ENCODE peak calls at places on chromosomes 12 and 14, in eight cellular contexts. V, P, C, K, W, J, R and E are unnamed samples.

GRCh38 chr12:123601602-123602489 is at the start of gene DDX55:
- DNase-seq in P (peak), W (peak), J (peak), R (peak), C (no peak), K (peak), V (peak), E (no peak)

GRCh38 chr14:32727827-32728226 is 210.9 kb upstream of the NPAS3 start:
- DNase-seq in R (no peak), W (no peak), P (no peak), C (no peak), J (no peak), V (no peak), K (no peak), E (no peak)

GRCh38 chr12:28023156-28023887 is 50.8 kb upstream of the PTHLH start:
- DNase-seq in W (peak), V (no peak), P (no peak), K (peak), R (peak), J (no peak), C (no peak), E (no peak)

GRCh38 chr12:88223519-88223918 is 81.4 kb downstream of the TMTC3 start:
- DNase-seq in W (no peak), K (no peak), V (no peak), P (no peak), R (no peak), C (no peak), J (no peak), E (no peak)

GRCh38 chr12:13100610-13100881 is 2.9 kb downstream of the GSG1 start:
- DNase-seq in K (no peak), R (no peak), P (no peak), V (no peak), C (no peak), J (no peak), W (no peak), E (no peak)

GRCh38 chr14:39050389-39050788 is 52.6 kb downstream of the SEC23A start:
- DNase-seq in K (no peak), C (no peak), J (no peak), R (peak), P (no peak), V (no peak), W (peak), E (no peak)

GRCh38 chr12:14769462-14769836 is 33.8 kb downstream of the WBP11 start:
- DNase-seq in R (no peak), V (no peak), W (no peak), J (no peak), P (peak), K (no peak), C (no peak), E (no peak)

GRCh38 chr12:107503851-107504502 is 181.6 kb upstream of the PWP1 start:
- DNase-seq in C (no peak), P (no peak), R (no peak), V (no peak), W (no peak), J (no peak), K (no peak), E (no peak)

GRCh38 chr12:132105467-132105866 is 38.7 kb downstream of the DDX51 start:
- DNase-seq in K (no peak), V (no peak), C (no peak), R (no peak), J (no peak), W (no peak), P (no peak), E (no peak)

GRCh38 chr12:27119797-27120196 is 37.4 kb upstream of the C12orf71 start:
- DNase-seq in W (no peak), P (no peak), V (no peak), J (no peak), R (no peak), C (no peak), K (no peak), E (no peak)

GRCh38 chr12:54587315-54587821 is 1.1 kb downstream of the PPP1R1A start:
- DNase-seq in P (no peak), K (no peak), V (no peak), R (no peak), C (no peak), J (no peak), W (no peak), E (peak)

GRCh38 chr14:105927094-105927475 is 400.7 kb downstream of the TMEM121 start:
- DNase-seq in R (no peak), P (no peak), K (no peak), C (no peak), V (no peak), W (no peak), J (no peak), E (no peak)

GRCh38 chr12:6946033-6946919 is 2.5 kb downstream of the C12orf57 start:
- DNase-seq in C (no peak), V (no peak), K (peak), R (peak), J (peak), W (no peak), P (no peak), E (no peak)

GRCh38 chr12:3446235-3446634 is 44.8 kb upstream of the PRMT8 start:
- DNase-seq in J (no peak), P (no peak), R (no peak), W (no peak), K (no peak), V (no peak), C (no peak), E (no peak)

GRCh38 chr12:3445127-3445978 is 45.6 kb upstream of the PRMT8 start:
- DNase-seq in R (no peak), K (no peak), J (peak), W (no peak), C (no peak), V (no peak), P (no peak), E (no peak)

GRCh38 chr12:3442397-3442796 is 48.6 kb upstream of the PRMT8 start:
- DNase-seq in P (no peak), V (no peak), K (no peak), W (no peak), C (no peak), J (no peak), R (no peak), E (no peak)

GRCh38 chr12:3447318-3447717 is 43.7 kb upstream of the PRMT8 start:
- DNase-seq in R (no peak), K (no peak), C (no peak), V (no peak), P (no peak), J (no peak), W (no peak), E (no peak)

GRCh38 chr12:3446653-3447270 is 44.2 kb upstream of the PRMT8 start:
- DNase-seq in R (no peak), J (no peak), C (no peak), K (no peak), W (no peak), V (no peak), P (no peak), E (no peak)
- H3K4me3 ChIP-seq in R (no peak), J (no peak), C (no peak), K (no peak), W (no peak), V (no peak), P (no peak), E (no peak)

GRCh38 chr12:104568881-104569280 is 112.1 kb downstream of the CHST11 start:
- DNase-seq in W (no peak), V (no peak), P (no peak), J (no peak), R (no peak), K (no peak), C (no peak), E (no peak)
- H3K4me3 ChIP-seq in W (no peak), V (no peak), P (no peak), J (no peak), R (no peak), K (no peak), C (no peak), E (no peak)

DNA sequence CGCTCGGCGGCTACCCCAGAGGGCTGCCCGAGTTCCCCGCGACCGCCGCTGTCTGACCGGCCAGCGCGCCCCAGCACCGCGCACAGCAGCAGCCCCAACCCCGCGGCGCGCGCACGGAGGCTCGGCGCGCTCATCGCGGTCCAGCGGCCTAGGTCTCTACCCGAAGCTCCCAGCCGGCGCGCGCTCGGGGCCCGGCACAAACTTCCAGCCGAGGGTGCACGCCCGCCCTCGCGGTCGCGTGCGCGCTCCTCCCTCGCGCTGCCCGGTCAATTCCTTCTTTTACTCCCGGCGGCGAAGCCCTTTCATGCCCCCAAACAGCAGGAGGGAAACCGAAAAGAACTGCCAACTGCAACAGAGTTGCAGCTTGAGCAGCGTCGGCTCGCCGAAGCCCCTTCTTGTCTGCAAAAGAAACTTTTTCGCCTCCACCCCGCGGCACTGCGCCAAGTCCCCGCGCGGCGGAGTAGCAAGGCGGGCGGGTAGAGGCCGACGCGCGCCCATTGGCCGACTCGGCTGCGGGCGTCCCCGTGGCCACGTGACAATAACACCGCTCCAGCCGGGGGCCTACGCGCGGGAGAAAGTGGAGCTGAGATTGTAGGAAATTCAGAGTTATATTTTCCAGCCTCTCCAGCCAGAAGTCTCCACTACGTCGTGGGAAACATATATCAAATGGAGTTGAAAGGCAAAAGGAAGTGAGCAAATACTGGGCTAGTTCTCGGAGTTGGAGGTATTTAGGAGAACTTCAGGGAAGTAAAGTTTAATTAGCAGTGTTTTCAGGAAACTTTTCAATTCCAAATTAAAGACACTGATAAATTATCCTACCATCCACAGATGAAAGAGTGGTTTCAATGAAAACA is at the start of gene LRIG3:
- DNase-seq in J (peak), K (peak), P (peak), R (peak), W (peak), V (no peak), C (no peak), E (peak)
- H3K4me3 ChIP-seq in J (peak), K (peak), P (peak), R (peak), W (peak), V (peak), C (peak), E (peak)

DNA sequence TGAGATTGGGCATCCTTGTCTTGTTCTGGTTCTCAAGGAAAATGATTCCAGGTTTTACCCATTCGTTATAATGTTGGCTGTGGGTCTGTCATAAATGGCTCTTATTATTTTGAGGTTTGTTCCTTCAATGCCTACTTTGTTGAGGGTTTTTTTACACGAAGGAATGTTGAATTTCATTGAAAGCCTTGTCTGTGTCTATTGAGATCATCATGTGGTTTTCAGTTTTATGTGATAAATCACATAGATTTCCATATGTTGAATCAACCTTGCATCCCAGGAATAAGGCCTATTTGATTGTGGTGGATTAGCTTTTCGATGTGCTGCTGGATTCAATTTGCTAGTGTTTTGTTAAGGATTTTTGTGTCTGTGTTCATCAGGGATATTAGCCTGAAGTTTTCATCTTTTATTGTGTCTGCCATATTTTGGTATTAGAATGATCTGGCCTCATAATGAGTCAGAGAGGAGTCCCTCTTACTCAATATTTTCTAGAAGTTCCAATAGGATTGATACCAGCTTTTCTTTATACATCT is 27.6 kb downstream of the SLC2A13 start:
- DNase-seq in R (peak), V (no peak), W (no peak), P (no peak), J (no peak), K (no peak), C (no peak), E (no peak)
- H3K4me3 ChIP-seq in R (no peak), V (no peak), W (no peak), P (no peak), J (no peak), K (no peak), C (no peak), E (no peak)

DNA sequence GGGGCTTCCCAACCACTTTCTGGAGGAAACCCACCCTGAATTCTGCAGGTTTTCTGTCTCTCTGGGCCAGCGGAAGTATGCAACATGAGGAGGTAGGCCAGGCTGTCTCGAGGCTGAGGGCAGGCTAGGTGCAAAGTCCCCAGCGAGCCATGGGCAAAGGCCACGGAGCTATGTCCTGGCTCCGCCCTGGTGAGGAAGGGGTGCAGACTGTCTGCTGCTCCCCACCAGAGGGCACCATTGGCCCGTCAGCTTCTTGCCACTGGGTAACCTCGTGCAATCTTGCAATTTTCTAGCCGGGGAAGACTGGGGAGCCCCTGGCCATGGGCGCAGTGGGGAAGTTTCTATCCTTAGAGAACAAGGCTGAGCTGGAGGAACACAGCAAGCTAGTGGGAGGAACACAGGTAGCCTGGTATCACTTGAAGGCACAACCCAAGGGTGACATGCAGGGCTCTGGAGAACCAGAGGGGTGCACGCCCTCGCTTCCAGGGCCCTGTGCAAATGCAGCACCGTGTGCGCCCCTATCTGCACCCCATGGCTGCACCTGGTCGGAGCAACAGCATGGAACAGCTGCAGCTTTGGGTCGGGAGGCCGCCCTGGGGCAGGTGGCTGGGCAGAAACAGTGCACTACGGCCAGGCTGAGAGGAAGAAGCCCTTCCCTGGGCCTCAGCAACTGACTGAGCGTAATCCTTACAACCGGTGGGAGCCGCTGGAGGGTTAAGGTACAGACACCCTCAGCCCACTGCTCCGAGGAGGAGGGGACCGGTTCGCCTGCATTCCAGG is 27.6 kb upstream of the RPLP0 start:
- DNase-seq in V (peak), C (peak), K (no peak), R (peak), P (peak), W (no peak), J (peak), E (no peak)
- H3K4me3 ChIP-seq in V (no peak), C (peak), K (peak), R (peak), P (no peak), W (peak), J (no peak), E (peak)

DNA sequence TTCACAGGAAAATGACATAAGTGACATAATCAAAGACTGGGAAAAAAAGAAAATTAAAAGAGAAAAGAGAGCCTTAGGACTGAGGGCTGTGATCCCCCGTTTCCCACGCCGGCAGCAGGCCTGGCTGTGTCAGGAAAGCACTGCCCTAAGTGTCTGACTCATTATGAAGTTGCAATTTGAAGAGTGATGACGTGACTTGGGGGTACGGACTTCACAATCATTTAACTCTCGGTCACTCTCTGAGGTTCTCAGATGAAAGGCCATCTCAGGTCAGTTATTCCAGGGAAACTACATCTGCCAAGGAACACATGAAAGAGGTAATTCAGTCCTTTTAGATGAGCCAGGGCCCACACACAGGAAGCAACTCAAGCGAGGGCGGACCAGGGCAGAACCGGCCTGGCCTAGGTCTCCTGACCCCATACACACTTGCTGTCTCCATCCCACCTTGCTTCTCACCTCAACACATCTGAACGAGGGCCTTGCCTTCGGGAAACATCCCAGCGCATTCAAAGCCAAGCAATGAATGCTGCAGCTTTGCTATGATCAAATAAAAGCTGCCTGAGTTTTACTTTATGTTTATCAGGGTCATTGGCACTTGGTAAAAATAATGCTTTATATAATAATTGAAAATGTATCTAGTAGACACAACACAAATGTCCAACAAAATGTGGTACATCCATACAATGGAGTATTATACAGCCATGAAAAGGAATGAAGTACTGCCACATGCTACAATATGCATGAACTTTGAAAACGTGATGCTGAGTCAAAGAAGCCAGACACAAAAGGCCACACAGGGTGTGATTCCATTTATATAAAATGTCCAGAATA is 2.7 kb downstream of the SSH1 start:
- DNase-seq in W (peak), R (peak), K (peak), P (peak), C (no peak), V (no peak), J (no peak), E (peak)
- H3K4me3 ChIP-seq in W (peak), R (no peak), K (peak), P (no peak), C (peak), V (no peak), J (no peak), E (peak)

GRCh38 chr14:22718091-22718490 is 48.4 kb upstream of the OXA1L start:
- DNase-seq in J (no peak), V (no peak), P (no peak), R (no peak), K (no peak), W (no peak), C (no peak), E (no peak)

GRCh38 chr14:22715186-22715812 is 51.2 kb upstream of the OXA1L start:
- DNase-seq in V (no peak), C (no peak), W (no peak), J (no peak), K (no peak), P (no peak), R (no peak), E (no peak)

GRCh38 chr14:22715890-22716289 is 50.6 kb upstream of the OXA1L start:
- DNase-seq in C (no peak), W (no peak), P (no peak), J (no peak), K (no peak), R (no peak), V (no peak), E (no peak)

GRCh38 chr14:22713631-22713950 is 52.9 kb upstream of the OXA1L start:
- DNase-seq in P (no peak), W (no peak), V (no peak), R (no peak), C (no peak), K (no peak), J (no peak), E (no peak)
- H3K4me3 ChIP-seq in P (no peak), W (peak), V (peak), R (no peak), C (peak), K (peak), J (no peak), E (peak)